ENCODE peak calls at places on chromosomes 4 and X, in eight cellular contexts. One of them, this sample, is unnamed.

GRCh38 chr4:5821665-5822358 is 71.1 kb downstream of the CRMP1 start:
- DNase-seq in M059J: no peak
- DNase-seq in RWPE2: no peak
- DNase-seq in cardiac fibroblast: no peak
- DNase-seq in NCI-H2171: no peak
- DNase-seq in smooth muscle cell of the brain vasculature: no peak
- DNase-seq in T-cell: no peak
- DNase-seq in substantia nigra: no peak
- DNase-seq in this sample: no peak

GRCh38 chr4:154618708-154619315 is 6.4 kb upstream of the FGG start:
- DNase-seq in M059J: peak
- DNase-seq in RWPE2: no peak
- DNase-seq in cardiac fibroblast: peak
- DNase-seq in NCI-H2171: no peak
- DNase-seq in smooth muscle cell of the brain vasculature: peak
- DNase-seq in T-cell: no peak
- DNase-seq in substantia nigra: peak
- DNase-seq in this sample: no peak

GRCh38 chr4:96228463-96228862 is 388.6 kb downstream of the PDHA2 start:
- DNase-seq in M059J: no peak
- DNase-seq in RWPE2: no peak
- DNase-seq in cardiac fibroblast: no peak
- DNase-seq in NCI-H2171: no peak
- DNase-seq in smooth muscle cell of the brain vasculature: no peak
- DNase-seq in T-cell: no peak
- DNase-seq in substantia nigra: no peak
- DNase-seq in this sample: no peak

GRCh38 chr4:93084599-93085305 is 743.8 kb upstream of the ATOH1 start:
- DNase-seq in M059J: no peak
- DNase-seq in RWPE2: no peak
- DNase-seq in cardiac fibroblast: no peak
- DNase-seq in NCI-H2171: no peak
- DNase-seq in smooth muscle cell of the brain vasculature: no peak
- DNase-seq in T-cell: no peak
- DNase-seq in substantia nigra: no peak
- DNase-seq in this sample: no peak

GRCh38 chr4:87092389-87093141 is 127.9 kb downstream of the KLHL8 start:
- DNase-seq in M059J: peak
- DNase-seq in RWPE2: peak
- DNase-seq in cardiac fibroblast: peak
- DNase-seq in NCI-H2171: peak
- DNase-seq in smooth muscle cell of the brain vasculature: no peak
- DNase-seq in T-cell: no peak
- DNase-seq in substantia nigra: no peak
- DNase-seq in this sample: peak

GRCh38 chrX:126799059-126799458 is 20.5 kb upstream of the PRR32 start:
- DNase-seq in M059J: no peak
- DNase-seq in RWPE2: no peak
- DNase-seq in cardiac fibroblast: no peak
- DNase-seq in NCI-H2171: no peak
- DNase-seq in smooth muscle cell of the brain vasculature: no peak
- DNase-seq in T-cell: no peak
- DNase-seq in substantia nigra: no peak
- DNase-seq in this sample: no peak

GRCh38 chr4:132642196-132642817 is 506.8 kb upstream of the PCDH10 start:
- DNase-seq in M059J: peak
- DNase-seq in RWPE2: no peak
- DNase-seq in cardiac fibroblast: peak
- DNase-seq in NCI-H2171: no peak
- DNase-seq in smooth muscle cell of the brain vasculature: peak
- DNase-seq in T-cell: no peak
- DNase-seq in substantia nigra: no peak
- DNase-seq in this sample: no peak

GRCh38 chrX:126994011-126994410 is 174.5 kb downstream of the PRR32 start:
- DNase-seq in M059J: no peak
- DNase-seq in RWPE2: no peak
- DNase-seq in cardiac fibroblast: no peak
- DNase-seq in NCI-H2171: no peak
- DNase-seq in smooth muscle cell of the brain vasculature: no peak
- DNase-seq in T-cell: no peak
- DNase-seq in substantia nigra: no peak
- DNase-seq in this sample: no peak

GRCh38 chr4:143626134-143626859 is 74.2 kb downstream of the FREM3 start:
- DNase-seq in M059J: no peak
- DNase-seq in RWPE2: no peak
- DNase-seq in cardiac fibroblast: peak
- DNase-seq in NCI-H2171: no peak
- DNase-seq in smooth muscle cell of the brain vasculature: no peak
- DNase-seq in T-cell: no peak
- DNase-seq in substantia nigra: no peak
- DNase-seq in this sample: peak

GRCh38 chrX:41090568-41091238 is 5.5 kb downstream of the USP9X start:
- DNase-seq in M059J: no peak
- DNase-seq in RWPE2: no peak
- DNase-seq in cardiac fibroblast: no peak
- DNase-seq in NCI-H2171: no peak
- DNase-seq in smooth muscle cell of the brain vasculature: no peak
- DNase-seq in T-cell: no peak
- DNase-seq in substantia nigra: no peak
- DNase-seq in this sample: no peak

GRCh38 chr4:142402925-142403324 is 443.2 kb downstream of the INPP4B start:
- DNase-seq in M059J: peak
- DNase-seq in RWPE2: no peak
- DNase-seq in cardiac fibroblast: peak
- DNase-seq in NCI-H2171: no peak
- DNase-seq in smooth muscle cell of the brain vasculature: no peak
- DNase-seq in T-cell: no peak
- DNase-seq in substantia nigra: no peak
- DNase-seq in this sample: no peak

GRCh38 chr4:156906325-156906724 is 65.3 kb downstream of the PDGFC start:
- DNase-seq in M059J: peak
- DNase-seq in RWPE2: no peak
- DNase-seq in cardiac fibroblast: no peak
- DNase-seq in NCI-H2171: no peak
- DNase-seq in smooth muscle cell of the brain vasculature: no peak
- DNase-seq in T-cell: no peak
- DNase-seq in substantia nigra: no peak
- DNase-seq in this sample: no peak

GRCh38 chrX:133645977-133646750 is 230.9 kb upstream of the GPC4 start:
- DNase-seq in M059J: no peak
- DNase-seq in RWPE2: no peak
- DNase-seq in cardiac fibroblast: peak
- DNase-seq in NCI-H2171: no peak
- DNase-seq in smooth muscle cell of the brain vasculature: no peak
- DNase-seq in T-cell: no peak
- DNase-seq in substantia nigra: no peak
- DNase-seq in this sample: no peak

GRCh38 chrX:41377624-41378023 is 43.7 kb downstream of the DDX3X start:
- DNase-seq in M059J: no peak
- DNase-seq in RWPE2: no peak
- DNase-seq in cardiac fibroblast: peak
- DNase-seq in NCI-H2171: no peak
- DNase-seq in smooth muscle cell of the brain vasculature: no peak
- DNase-seq in T-cell: no peak
- DNase-seq in substantia nigra: no peak
- DNase-seq in this sample: no peak

GRCh38 chr4:73711989-73712388 is 28.4 kb upstream of the CXCL8 start:
- DNase-seq in M059J: no peak
- DNase-seq in RWPE2: no peak
- DNase-seq in cardiac fibroblast: no peak
- DNase-seq in NCI-H2171: no peak
- DNase-seq in smooth muscle cell of the brain vasculature: no peak
- DNase-seq in T-cell: no peak
- DNase-seq in substantia nigra: no peak
- DNase-seq in this sample: no peak

GRCh38 chrX:150416469-150416868 is 53.4 kb downstream of the MAMLD1 start:
- DNase-seq in M059J: no peak
- DNase-seq in RWPE2: no peak
- DNase-seq in cardiac fibroblast: no peak
- DNase-seq in NCI-H2171: no peak
- DNase-seq in smooth muscle cell of the brain vasculature: no peak
- DNase-seq in T-cell: no peak
- DNase-seq in substantia nigra: no peak
- DNase-seq in this sample: no peak

GRCh38 chr4:11635336-11635735 is 206.6 kb upstream of the HS3ST1 start:
- DNase-seq in M059J: peak
- DNase-seq in RWPE2: no peak
- DNase-seq in cardiac fibroblast: peak
- DNase-seq in NCI-H2171: no peak
- DNase-seq in smooth muscle cell of the brain vasculature: peak
- DNase-seq in T-cell: no peak
- DNase-seq in substantia nigra: no peak
- DNase-seq in this sample: no peak

GRCh38 chr4:136369073-136369472 is 1163.2 kb downstream of the PCDH18 start:
- DNase-seq in M059J: peak
- DNase-seq in RWPE2: no peak
- DNase-seq in cardiac fibroblast: peak
- DNase-seq in NCI-H2171: no peak
- DNase-seq in smooth muscle cell of the brain vasculature: no peak
- DNase-seq in T-cell: no peak
- DNase-seq in substantia nigra: no peak
- DNase-seq in this sample: no peak

GRCh38 chr4:166655705-166656104 is 578.6 kb downstream of the SPOCK3 start:
- DNase-seq in M059J: no peak
- DNase-seq in RWPE2: no peak
- DNase-seq in cardiac fibroblast: no peak
- DNase-seq in NCI-H2171: no peak
- DNase-seq in smooth muscle cell of the brain vasculature: no peak
- DNase-seq in T-cell: no peak
- DNase-seq in substantia nigra: no peak
- DNase-seq in this sample: no peak

GRCh38 chrX:134909258-134909657 is 81.5 kb upstream of the SMIM10 start:
- DNase-seq in M059J: no peak
- DNase-seq in RWPE2: no peak
- DNase-seq in cardiac fibroblast: no peak
- DNase-seq in NCI-H2171: no peak
- DNase-seq in smooth muscle cell of the brain vasculature: no peak
- DNase-seq in T-cell: no peak
- DNase-seq in substantia nigra: no peak
- DNase-seq in this sample: no peak

GRCh38 chrX:139815771-139816170 is 107.8 kb upstream of the MCF2 start:
- DNase-seq in M059J: no peak
- DNase-seq in RWPE2: no peak
- DNase-seq in cardiac fibroblast: no peak
- DNase-seq in NCI-H2171: no peak
- DNase-seq in smooth muscle cell of the brain vasculature: no peak
- DNase-seq in T-cell: no peak
- DNase-seq in substantia nigra: no peak
- DNase-seq in this sample: no peak

GRCh38 chrX:121858867-121859647 is 811.6 kb downstream of the GLUD2 start:
- DNase-seq in M059J: no peak
- DNase-seq in RWPE2: no peak
- DNase-seq in cardiac fibroblast: no peak
- DNase-seq in NCI-H2171: no peak
- DNase-seq in smooth muscle cell of the brain vasculature: no peak
- DNase-seq in T-cell: no peak
- DNase-seq in substantia nigra: no peak
- DNase-seq in this sample: no peak

GRCh38 chr4:111776546-111776945 is 368.7 kb upstream of the FAM241A start:
- DNase-seq in M059J: peak
- DNase-seq in RWPE2: no peak
- DNase-seq in cardiac fibroblast: no peak
- DNase-seq in NCI-H2171: no peak
- DNase-seq in smooth muscle cell of the brain vasculature: no peak
- DNase-seq in T-cell: no peak
- DNase-seq in substantia nigra: no peak
- DNase-seq in this sample: no peak

GRCh38 chr4:39464886-39465501 is 6.1 kb downstream of the LIAS start:
- DNase-seq in M059J: peak
- DNase-seq in RWPE2: no peak
- DNase-seq in cardiac fibroblast: peak
- DNase-seq in NCI-H2171: no peak
- DNase-seq in smooth muscle cell of the brain vasculature: peak
- DNase-seq in T-cell: no peak
- DNase-seq in substantia nigra: no peak
- DNase-seq in this sample: no peak

GRCh38 chrX:135737361-135738071 is 24.1 kb downstream of the CT45A1 start:
- DNase-seq in M059J: peak
- DNase-seq in RWPE2: no peak
- DNase-seq in cardiac fibroblast: peak
- DNase-seq in NCI-H2171: no peak
- DNase-seq in smooth muscle cell of the brain vasculature: no peak
- DNase-seq in T-cell: no peak
- DNase-seq in substantia nigra: no peak
- DNase-seq in this sample: no peak

GRCh38 chrX:47649781-47650163 is 591 bp downstream of the ELK1 start:
- DNase-seq in M059J: no peak
- DNase-seq in RWPE2: no peak
- DNase-seq in cardiac fibroblast: no peak
- DNase-seq in NCI-H2171: no peak
- DNase-seq in smooth muscle cell of the brain vasculature: no peak
- DNase-seq in T-cell: no peak
- DNase-seq in substantia nigra: no peak
- DNase-seq in this sample: no peak

GRCh38 chr4:85496146-85496849 is 21.3 kb downstream of the ARHGAP24 start:
- DNase-seq in M059J: peak
- DNase-seq in RWPE2: no peak
- DNase-seq in cardiac fibroblast: peak
- DNase-seq in NCI-H2171: no peak
- DNase-seq in smooth muscle cell of the brain vasculature: no peak
- DNase-seq in T-cell: no peak
- DNase-seq in substantia nigra: no peak
- DNase-seq in this sample: no peak

GRCh38 chr4:3239998-3240920 is 8.7 kb upstream of the MSANTD1 start:
- DNase-seq in M059J: no peak
- DNase-seq in RWPE2: no peak
- DNase-seq in cardiac fibroblast: no peak
- DNase-seq in NCI-H2171: no peak
- DNase-seq in smooth muscle cell of the brain vasculature: no peak
- DNase-seq in T-cell: no peak
- DNase-seq in substantia nigra: no peak
- DNase-seq in this sample: no peak

GRCh38 chr4:106365613-106366012 is 3.0 kb downstream of the GIMD1 start:
- DNase-seq in M059J: peak
- DNase-seq in RWPE2: no peak
- DNase-seq in cardiac fibroblast: peak
- DNase-seq in NCI-H2171: no peak
- DNase-seq in smooth muscle cell of the brain vasculature: peak
- DNase-seq in T-cell: no peak
- DNase-seq in substantia nigra: no peak
- DNase-seq in this sample: no peak

GRCh38 chr4:54382623-54383022 is 153.5 kb downstream of the PDGFRA start:
- DNase-seq in M059J: no peak
- DNase-seq in RWPE2: no peak
- DNase-seq in cardiac fibroblast: no peak
- DNase-seq in NCI-H2171: no peak
- DNase-seq in smooth muscle cell of the brain vasculature: no peak
- DNase-seq in T-cell: no peak
- DNase-seq in substantia nigra: no peak
- DNase-seq in this sample: no peak

GRCh38 chr4:48015678-48016077 is 803 bp downstream of the CNGA1 start:
- DNase-seq in M059J: no peak
- DNase-seq in RWPE2: no peak
- DNase-seq in cardiac fibroblast: no peak
- DNase-seq in NCI-H2171: no peak
- DNase-seq in smooth muscle cell of the brain vasculature: no peak
- DNase-seq in T-cell: no peak
- DNase-seq in substantia nigra: no peak
- DNase-seq in this sample: no peak

GRCh38 chr4:182808673-182809416 is 108.3 kb downstream of the DCTD start:
- DNase-seq in M059J: peak
- DNase-seq in RWPE2: no peak
- DNase-seq in cardiac fibroblast: no peak
- DNase-seq in NCI-H2171: no peak
- DNase-seq in smooth muscle cell of the brain vasculature: no peak
- DNase-seq in T-cell: no peak
- DNase-seq in substantia nigra: no peak
- DNase-seq in this sample: no peak

GRCh38 chr4:96833831-96834230 is 993.9 kb downstream of the PDHA2 start:
- DNase-seq in M059J: peak
- DNase-seq in RWPE2: no peak
- DNase-seq in cardiac fibroblast: peak
- DNase-seq in NCI-H2171: no peak
- DNase-seq in smooth muscle cell of the brain vasculature: no peak
- DNase-seq in T-cell: no peak
- DNase-seq in substantia nigra: no peak
- DNase-seq in this sample: no peak

GRCh38 chrX:154775611-154776349 is 13.1 kb downstream of the DKC1 start:
- DNase-seq in M059J: peak
- DNase-seq in RWPE2: no peak
- DNase-seq in cardiac fibroblast: no peak
- DNase-seq in NCI-H2171: no peak
- DNase-seq in smooth muscle cell of the brain vasculature: no peak
- DNase-seq in T-cell: no peak
- DNase-seq in substantia nigra: no peak
- DNase-seq in this sample: no peak

This sample was measured in thoracic aorta.